ENCODE peak calls at places on chromosomes 4 and X, in ten cellular contexts. G is AG04450; J is dorsolateral prefrontal cortex; A is RWPE1; T is Peyer's patch; R is spleen; K is H9; E is neural progenitor cell; D is CD4-positive, alpha-beta memory T cell; X is PC-9. I is an unnamed sample.

GRCh38 chr4:47213539-47213938 is 182.2 kb downstream of the GABRB1 start:
- DNase-seq in K (no peak), R (no peak), T (no peak), A (no peak), D (no peak), J (no peak), G (no peak), E (no peak), X (no peak), I (no peak)

GRCh38 chrX:134377537-134377936 is 82.4 kb upstream of the HPRT1 start:
- DNase-seq in R (no peak), K (no peak), D (peak; percentile 13), J (no peak), A (no peak), E (peak; percentile 44), X (no peak), T (peak; percentile 53), G (no peak), I (no peak)

GRCh38 chrX:78595901-78596502 is 63.1 kb downstream of the RTL3 start:
- DNase-seq in E (peak; percentile 64), T (no peak), K (no peak), R (no peak), X (no peak), D (no peak), J (no peak), G (no peak), A (no peak), I (no peak)

GRCh38 chr4:156291317-156291716 is 337.7 kb upstream of the CTSO start:
- DNase-seq in R (no peak), K (no peak), A (peak; percentile 2), X (no peak), T (no peak), E (no peak), J (no peak), G (peak; percentile 3), D (no peak), I (no peak)

GRCh38 chr4:126995235-126995634 is 637.5 kb upstream of the INTU start:
- DNase-seq in A (no peak), R (no peak), T (no peak), D (no peak), G (no peak), E (no peak), K (no peak), X (no peak), J (no peak), I (no peak)

GRCh38 chrX:129932137-129932791 is 26.3 kb downstream of the UTP14A start:
- DNase-seq in R (peak; percentile 97), E (peak; percentile 92), G (peak; percentile 63), J (peak; percentile 80), X (peak; percentile 61), A (peak; percentile 87), D (peak; percentile 67), T (peak; percentile 96), K (peak; percentile 86), I (peak; percentile 96)

GRCh38 chr4:8344387-8344786 is 74.8 kb downstream of the HTRA3 start:
- DNase-seq in R (no peak), K (no peak), T (peak; percentile 14), D (no peak), G (no peak), X (no peak), E (no peak), J (no peak), A (no peak), I (no peak)

GRCh38 chrX:67725471-67725870 is 181.7 kb downstream of the AR start:
- DNase-seq in J (no peak), A (no peak), X (no peak), T (no peak), R (no peak), E (no peak), D (no peak), G (no peak), K (no peak), I (no peak)

GRCh38 chr4:73593631-73594241 is 26.5 kb downstream of the RASSF6 start:
- DNase-seq in X (no peak), E (peak; percentile 27), K (no peak), G (no peak), T (no peak), A (no peak), R (no peak), J (no peak), D (peak; percentile 9), I (no peak)

GRCh38 chr4:73586040-73586439 is 34.2 kb downstream of the RASSF6 start:
- DNase-seq in D (no peak), J (no peak), R (no peak), A (no peak), K (no peak), X (no peak), E (no peak), G (no peak), T (no peak), I (no peak)

GRCh38 chr4:73588613-73589012 is 31.6 kb downstream of the RASSF6 start:
- DNase-seq in T (no peak), E (no peak), D (no peak), G (no peak), R (no peak), K (no peak), A (no peak), J (no peak), X (no peak), I (no peak)

GRCh38 chr4:73589261-73589847 is 30.9 kb downstream of the RASSF6 start:
- DNase-seq in G (peak; percentile 50), A (peak; percentile 65), J (no peak), K (no peak), R (no peak), E (no peak), D (no peak), T (no peak), X (no peak), I (no peak)

DNA sequence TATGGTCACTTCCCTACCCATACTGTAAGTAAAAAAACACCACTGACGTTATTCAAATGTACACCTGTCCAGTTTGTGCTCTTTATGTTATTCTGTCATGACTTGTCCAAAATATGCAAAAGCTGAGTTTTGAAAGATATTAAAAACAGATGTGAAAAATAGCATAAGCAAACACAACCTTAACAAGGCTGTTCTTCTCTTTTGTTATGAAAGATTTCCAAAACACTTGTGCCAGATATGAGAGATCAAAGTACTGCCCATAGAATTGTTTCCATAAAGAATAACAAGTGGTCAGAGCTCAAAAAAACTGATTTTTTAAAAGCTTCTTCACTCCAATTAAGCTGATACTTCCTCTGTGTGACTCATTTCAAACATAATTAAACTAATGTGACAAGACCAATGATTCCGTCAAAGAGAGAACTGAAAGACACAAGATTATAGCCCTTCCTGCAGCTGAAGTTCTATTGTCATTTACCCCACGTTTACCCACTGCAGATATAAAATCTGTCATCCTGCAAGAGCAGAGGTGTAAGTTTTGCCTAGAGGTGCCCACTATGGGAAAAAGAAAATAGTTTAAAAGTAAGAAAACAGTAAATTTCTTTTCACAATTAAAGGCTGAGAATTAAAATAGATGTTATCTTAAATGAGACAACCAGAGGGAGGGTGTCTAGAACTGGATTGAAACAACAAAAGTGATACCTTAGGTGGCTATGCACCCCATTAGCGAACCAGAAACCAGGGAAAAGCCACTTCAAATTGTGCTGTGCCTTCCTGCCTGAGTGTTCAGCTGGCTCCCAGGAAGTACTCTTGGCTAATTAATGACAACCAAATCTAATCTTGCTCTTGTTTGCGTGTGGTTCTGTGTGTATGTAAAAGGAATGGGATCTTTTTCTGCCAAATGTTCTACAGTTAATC is 30.1 kb downstream of the RASSF6 start:
- DNase-seq in T (no peak), G (no peak), E (no peak), X (no peak), D (no peak), A (no peak), K (no peak), R (no peak), J (no peak), I (no peak)
- H3K27ac ChIP-seq in T (peak overlapping the region; percentile 55), G (no peak overlapping the region), E (no peak overlapping the region), X (no peak overlapping the region), D (no peak overlapping the region), A (no peak overlapping the region), K (no peak overlapping the region), R (no peak overlapping the region), J (no peak overlapping the region), I (no peak overlapping the region)

GRCh38 chr4:140426610-140427103 is 791 bp downstream of the CLGN start:
- DNase-seq in A (no peak), R (no peak), X (no peak), T (no peak), K (no peak), J (no peak), G (no peak), E (peak; percentile 73), D (no peak), I (peak; percentile 59)
- H3K27ac ChIP-seq in A (no peak overlapping the region), R (no peak overlapping the region), X (no peak overlapping the region), T (no peak overlapping the region), K (no peak overlapping the region), J (no peak overlapping the region), G (no peak overlapping the region), E (no peak overlapping the region), D (no peak overlapping the region), I (no peak overlapping the region)

GRCh38 chr4:37680089-37680488 is 6.1 kb downstream of the RELL1 start:
- DNase-seq in D (no peak), J (no peak), G (no peak), K (no peak), R (no peak), X (no peak), A (no peak), E (no peak), T (no peak), I (no peak)

GRCh38 chr4:37685211-37685725 is 908 bp downstream of the RELL1 start:
- DNase-seq in K (no peak), J (no peak), G (peak; percentile 37), D (peak; percentile 86), A (no peak), X (no peak), T (peak; percentile 75), E (peak; percentile 16), R (no peak), I (no peak)

GRCh38 chr4:37685726-37686372 is 327 bp downstream of the RELL1 start:
- DNase-seq in E (peak; percentile 77), A (peak; percentile 30), D (no peak), J (peak; percentile 11), T (peak; percentile 80), K (no peak), R (no peak), G (no peak), X (no peak), I (peak; percentile 37)

GRCh38 chr4:37684154-37684553 is 2.0 kb downstream of the RELL1 start:
- DNase-seq in R (no peak), D (no peak), T (no peak), E (no peak), J (no peak), X (no peak), K (no peak), G (no peak), A (no peak), I (no peak)

DNA sequence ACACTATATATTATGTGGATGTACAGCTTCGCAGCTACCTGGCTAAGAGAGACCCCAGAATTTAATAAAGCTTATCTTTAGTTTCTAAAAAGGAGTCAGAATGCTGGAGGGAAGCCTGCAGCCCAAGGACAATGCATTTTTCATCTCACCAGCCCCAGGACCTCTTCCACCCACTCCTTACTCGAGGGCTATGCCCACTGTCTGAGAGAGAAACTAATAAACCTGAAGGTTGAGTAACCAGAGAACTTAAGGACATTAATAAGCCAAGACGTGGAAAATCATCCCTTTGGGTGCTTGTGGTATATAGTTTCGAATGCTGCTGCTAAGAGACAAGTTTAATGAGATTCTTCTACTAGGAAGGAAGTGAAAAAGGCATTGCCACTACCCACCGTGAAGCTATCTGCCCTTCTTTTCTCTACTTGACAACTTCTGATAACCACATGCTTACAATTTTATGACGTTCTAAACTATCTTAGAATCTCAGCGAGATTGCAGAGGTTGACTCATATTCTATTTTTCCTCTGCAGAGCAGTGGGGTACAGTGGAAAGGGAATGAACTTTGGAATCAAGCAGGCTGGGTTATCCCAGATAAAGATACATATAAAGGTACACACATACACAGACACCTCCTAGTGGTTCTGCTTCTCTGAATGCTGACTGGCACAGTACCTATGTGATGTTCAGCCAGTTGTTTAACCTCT is 3.3 kb downstream of the RELL1 start:
- DNase-seq in A (no peak), K (no peak), X (no peak), J (no peak), R (no peak), T (no peak), D (peak; percentile 29), E (no peak), G (no peak), I (no peak)
- H3K27ac ChIP-seq in A (no peak overlapping the region), K (no peak overlapping the region), X (no peak overlapping the region), J (no peak overlapping the region), R (no peak overlapping the region), T (no peak overlapping the region), D (no peak overlapping the region), E (no peak overlapping the region), G (no peak overlapping the region), I (no peak overlapping the region)

GRCh38 chrX:27674491-27674890 is 84.3 kb downstream of the DCAF8L2 start:
- DNase-seq in X (no peak), A (peak; percentile 17), D (no peak), T (no peak), K (no peak), R (no peak), J (no peak), E (no peak), G (no peak), I (no peak)
- H3K27ac ChIP-seq in X (no peak overlapping the region), A (no peak overlapping the region), D (no peak overlapping the region), T (no peak overlapping the region), K (no peak overlapping the region), R (no peak overlapping the region), J (no peak overlapping the region), E (no peak overlapping the region), G (no peak overlapping the region), I (no peak overlapping the region)

I was measured in tibial artery.